ENCODE peak calls at places on chromosomes 7 and 10, in six cellular contexts. S is sciatic nerve, M is right cardiac atrium, T is COR-L47, P is renal cortical epithelial cell, K is HEK293T. E is an unnamed sample.

GRCh38 chr10:135601-136464 is 578 bp downstream of the ZMYND11 start:
- DNase-seq in K (peak; percentile 26), P (no peak), M (peak; percentile 89), S (peak; percentile 86), T (no peak), E (no peak)

GRCh38 chr10:118865998-118866778 is 111.4 kb upstream of the CACUL1 start:
- DNase-seq in S (no peak), K (no peak), T (no peak), P (no peak), M (no peak), E (no peak)

GRCh38 chr10:98456043-98456570 is 9.4 kb upstream of the HPS1 start:
- DNase-seq in M (no peak), K (no peak), T (no peak), P (no peak), S (no peak), E (no peak)

GRCh38 chr7:82481499-82482097 is 38.0 kb upstream of the CACNA2D1 start:
- DNase-seq in T (peak; percentile 5), M (no peak), P (peak; percentile 38), K (peak; percentile 10), S (no peak), E (peak; percentile 12)

GRCh38 chr10:7915923-7916322 is 97.6 kb downstream of the TAF3 start:
- DNase-seq in K (no peak), T (peak; percentile 12), S (no peak), M (no peak), P (peak; percentile 61), E (no peak)

GRCh38 chr10:110919349-110919931 is at the start of gene SHOC2:
- DNase-seq in T (peak; percentile 94), M (peak; percentile 100), P (no peak), S (peak; percentile 99), K (peak; percentile 68), E (no peak)

GRCh38 chr7:129865932-129866214 is 86.9 kb downstream of the UBE2H start:
- DNase-seq in T (no peak), M (no peak), P (no peak), S (no peak), K (no peak), E (no peak)

GRCh38 chr7:15821484-15822122 is 135.1 kb upstream of the MEOX2 start:
- DNase-seq in S (no peak), M (peak; percentile 29), K (no peak), P (no peak), T (no peak), E (no peak)

GRCh38 chr7:106570948-106571418 is 90.0 kb downstream of the CCDC71L start:
- DNase-seq in S (no peak), T (no peak), P (no peak), K (no peak), M (no peak), E (no peak)

GRCh38 chr7:151336027-151336720 is 5.4 kb upstream of the NUB1 start:
- DNase-seq in P (no peak), K (no peak), S (no peak), T (no peak), M (no peak), E (no peak)

GRCh38 chr7:153886121-153886505 is 166.1 kb upstream of the DPP6 start:
- DNase-seq in T (no peak), S (no peak), K (no peak), M (no peak), P (no peak), E (no peak)

GRCh38 chr10:124705021-124705740 is 39.0 kb downstream of the FAM53B start:
- DNase-seq in S (no peak), P (no peak), T (no peak), M (no peak), K (no peak), E (no peak)

GRCh38 chr7:39259391-39260003 is 281.8 kb downstream of the POU6F2 start:
- DNase-seq in P (no peak), T (no peak), S (no peak), K (no peak), M (no peak), E (no peak)

GRCh38 chr7:90661290-90662151 is 65.4 kb downstream of the CDK14 start:
- DNase-seq in T (no peak), M (no peak), K (no peak), S (no peak), P (no peak), E (no peak)

GRCh38 chr10:127492607-127493250 is 56.4 kb upstream of the NPS start:
- DNase-seq in M (no peak), K (peak; percentile 45), P (no peak), T (no peak), S (no peak), E (peak; percentile 24)

GRCh38 chr10:97319671-97320479 is 804 bp downstream of the FRAT1 start:
- DNase-seq in K (no peak), M (peak; percentile 84), T (no peak), S (peak; percentile 70), P (no peak), E (no peak)

GRCh38 chr7:157792241-157792950 is 455.6 kb downstream of the DNAJB6 start:
- DNase-seq in T (no peak), M (no peak), K (no peak), P (no peak), S (no peak), E (no peak)

GRCh38 chr7:149010451-149010850 is 17.9 kb downstream of the PDIA4 start:
- DNase-seq in M (no peak), S (no peak), K (no peak), T (no peak), P (no peak), E (no peak)

GRCh38 chr7:127981965-127982364 is 49.3 kb downstream of the LRRC4 start:
- DNase-seq in K (no peak), S (no peak), T (no peak), M (no peak), P (no peak), E (no peak)

GRCh38 chr7:80145780-80146422 is 11.3 kb downstream of the GNAI1 start:
- DNase-seq in M (no peak), S (no peak), P (peak; percentile 61), T (no peak), K (no peak), E (no peak)

GRCh38 chr10:73655257-73655989 is 406 bp downstream of the SYNPO2L start:
- DNase-seq in T (no peak), M (no peak), P (no peak), S (no peak), K (no peak), E (no peak)

GRCh38 chr10:35172574-35172973 is 45.9 kb downstream of the CREM start:
- DNase-seq in P (peak; percentile 17), M (peak; percentile 61), K (no peak), S (no peak), T (no peak), E (no peak)

GRCh38 chr10:71998840-71999194 is 34.6 kb downstream of the CHST3 start:
- DNase-seq in S (no peak), M (peak; percentile 83), K (no peak), P (peak; percentile 62), T (no peak), E (no peak)

GRCh38 chr7:78607099-78607498 is 808.5 kb downstream of the PHTF2 start:
- DNase-seq in M (peak; percentile 16), P (peak; percentile 26), T (no peak), K (peak; percentile 11), S (no peak), E (no peak)

GRCh38 chr7:42232275-42232674 is 4.7 kb downstream of the GLI3 start:
- DNase-seq in M (no peak), P (peak; percentile 94), K (no peak), S (no peak), T (no peak), E (no peak)